ENCODE peak calls at places on chromosomes 16 and 17, in eight cellular contexts. D, O, M, Z, T, R, P and A are unnamed samples.

GRCh38 chr17:76121932-76122383 is 18.4 kb upstream of the EXOC7 start:
- DNase-seq in D (peak; percentile 23), M (no peak), O (no peak), Z (no peak), P (peak; percentile 48), T (no peak), R (no peak), A (peak; percentile 28)

GRCh38 chr17:66960623-66961022 is 3.9 kb upstream of the CACNG4 start:
- DNase-seq in P (no peak), Z (no peak), R (no peak), D (no peak), T (no peak), M (no peak), O (no peak), A (no peak)

GRCh38 chr17:14488958-14489550 is 188.2 kb downstream of the HS3ST3B1 start:
- DNase-seq in D (no peak), R (no peak), T (no peak), O (no peak), Z (no peak), P (no peak), M (no peak), A (no peak)

GRCh38 chr17:40560592-40561293 is 4.5 kb downstream of the CCR7 start:
- DNase-seq in R (no peak), T (peak; percentile 66), D (peak; percentile 85), O (no peak), M (no peak), P (peak; percentile 37), Z (peak; percentile 89), A (peak; percentile 95)

GRCh38 chr17:8402921-8403536 is 5.4 kb upstream of the RNF222 start:
- DNase-seq in Z (no peak), O (no peak), T (no peak), R (no peak), D (no peak), P (no peak), M (no peak), A (no peak)

GRCh38 chr16:85398050-85398451 is 215.1 kb upstream of the GSE1 start:
- DNase-seq in O (peak; percentile 16), T (no peak), D (no peak), R (no peak), M (no peak), P (peak; percentile 21), Z (no peak), A (no peak)

GRCh38 chr17:56735842-56736241 is 97.9 kb downstream of the C17orf67 start:
- DNase-seq in Z (no peak), R (no peak), T (no peak), O (no peak), M (no peak), P (no peak), D (no peak), A (no peak)

GRCh38 chr16:2282866-2283555 is 15.1 kb upstream of the RNPS1 start:
- DNase-seq in T (no peak), R (no peak), O (no peak), M (no peak), D (no peak), P (no peak), Z (no peak), A (no peak)

GRCh38 chr17:57672205-57672632 is 72.9 kb downstream of the CCDC182 start:
- DNase-seq in O (no peak), D (no peak), P (no peak), M (peak; percentile 47), Z (peak; percentile 70), T (no peak), R (peak; percentile 21), A (peak; percentile 60)

GRCh38 chr16:27193300-27193990 is 9.9 kb upstream of the KDM8 start:
- DNase-seq in Z (no peak), D (no peak), O (no peak), M (no peak), T (no peak), R (no peak), P (no peak), A (peak; percentile 28)

GRCh38 chr17:32876414-32877163 is at the start of gene MYO1D:
- DNase-seq in P (peak; percentile 79), M (no peak), Z (no peak), R (peak; percentile 53), D (no peak), O (peak; percentile 79), T (peak; percentile 82), A (peak; percentile 3)

GRCh38 chr17:64615025-64615677 is 47.0 kb downstream of the SMURF2 start:
- DNase-seq in M (peak; percentile 49), Z (peak; percentile 53), D (peak; percentile 66), O (no peak), P (no peak), T (no peak), R (no peak), A (peak; percentile 64)

GRCh38 chr17:29155235-29155965 is 24.8 kb downstream of the MYO18A start:
- DNase-seq in M (no peak), P (peak; percentile 44), R (no peak), T (no peak), Z (no peak), D (peak; percentile 48), O (peak; percentile 73), A (peak; percentile 58)

GRCh38 chr17:51224615-51225262 is 35.1 kb downstream of the MBTD1 start:
- DNase-seq in D (no peak), R (no peak), P (no peak), Z (no peak), M (no peak), T (no peak), O (no peak), A (peak; percentile 9)

GRCh38 chr17:61444831-61445230 is 7.4 kb upstream of the TBX4 start:
- DNase-seq in O (no peak), P (no peak), D (no peak), M (no peak), T (no peak), Z (peak; percentile 15), R (no peak), A (no peak)

GRCh38 chr17:44197980-44198720 is 1.5 kb downstream of the ATXN7L3 start:
- DNase-seq in O (no peak), Z (peak; percentile 43), T (no peak), R (peak; percentile 42), P (peak; percentile 51), D (peak; percentile 66), M (no peak), A (peak; percentile 60)
- TF ChIP-seq CTCF in O (no peak), Z (peak; percentile 28), T (no peak), R (no peak), P (no peak), D (peak; percentile 12), M (no peak), A (peak; percentile 30)

GRCh38 chr17:2749784-2750181 is 331 bp upstream of the CCDC92B start:
- DNase-seq in R (peak; percentile 46), D (peak; percentile 62), Z (peak; percentile 44), O (peak; percentile 67), M (no peak), T (no peak), P (peak; percentile 81), A (peak; percentile 62)
- H3K4me3 ChIP-seq in R (no peak overlapping the region), D (no peak overlapping the region), Z (no peak overlapping the region), O (no peak overlapping the region), M (no peak overlapping the region), T (peak overlapping the region; percentile 21), P (no peak overlapping the region), A (no peak overlapping the region)

DNA sequence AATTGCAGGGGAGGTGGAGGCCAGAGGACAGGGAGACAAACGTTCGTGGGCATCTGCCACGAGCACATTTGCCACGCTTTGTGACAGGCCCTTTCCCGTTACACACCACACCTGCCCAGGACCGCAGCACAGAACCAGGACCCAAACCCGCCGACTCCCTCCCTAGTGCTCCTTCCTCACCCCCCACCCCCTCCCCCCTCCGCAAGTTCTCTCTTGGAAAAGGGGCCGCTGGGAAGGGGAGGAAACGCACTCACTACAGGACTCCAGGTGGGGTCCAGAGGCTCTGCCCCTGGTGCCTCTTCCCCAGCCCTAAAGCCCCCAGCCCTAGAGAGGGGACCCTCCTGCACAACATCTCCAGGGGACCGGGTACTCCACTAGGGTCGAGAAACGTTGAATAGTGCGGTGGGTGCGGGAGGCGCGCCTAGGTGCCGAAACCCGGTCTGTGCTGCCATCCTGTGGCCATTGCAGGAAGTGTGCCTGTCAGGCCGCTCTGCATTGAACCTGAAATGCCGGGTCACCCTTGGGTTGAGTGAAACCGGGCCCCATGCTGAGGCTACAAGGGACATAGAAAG is 21.9 kb upstream of the EIF1 start:
- DNase-seq in D (peak; percentile 75), P (peak; percentile 89), R (peak; percentile 67), Z (peak; percentile 65), T (peak; percentile 95), O (peak; percentile 87), M (no peak), A (peak; percentile 76)
- TF ChIP-seq CTCF in D (peak; percentile 96), P (peak; percentile 90), R (peak; percentile 98), Z (peak; percentile 94), T (peak; percentile 95), O (peak; percentile 92), M (peak; percentile 96), A (peak; percentile 94)

GRCh38 chr17:27892866-27893769 is at the start of gene LYRM9:
- DNase-seq in P (peak; percentile 95), R (peak; percentile 86), M (no peak), T (peak; percentile 92), D (peak; percentile 85), Z (peak; percentile 81), O (peak; percentile 92), A (peak; percentile 88)

GRCh38 chr17:27895110-27895895 is 2.1 kb upstream of the LYRM9 start:
- DNase-seq in D (no peak), R (no peak), P (no peak), M (no peak), Z (no peak), O (no peak), T (no peak), A (no peak)

GRCh38 chr17:27892542-27892865 is 661 bp downstream of the LYRM9 start:
- DNase-seq in R (no peak), M (no peak), P (no peak), O (no peak), Z (no peak), T (no peak), D (no peak), A (no peak)

GRCh38 chr17:27895940-27896535 is 2.9 kb upstream of the LYRM9 start:
- DNase-seq in R (no peak), D (peak; percentile 15), P (no peak), O (no peak), Z (no peak), M (no peak), T (no peak), A (no peak)

DNA sequence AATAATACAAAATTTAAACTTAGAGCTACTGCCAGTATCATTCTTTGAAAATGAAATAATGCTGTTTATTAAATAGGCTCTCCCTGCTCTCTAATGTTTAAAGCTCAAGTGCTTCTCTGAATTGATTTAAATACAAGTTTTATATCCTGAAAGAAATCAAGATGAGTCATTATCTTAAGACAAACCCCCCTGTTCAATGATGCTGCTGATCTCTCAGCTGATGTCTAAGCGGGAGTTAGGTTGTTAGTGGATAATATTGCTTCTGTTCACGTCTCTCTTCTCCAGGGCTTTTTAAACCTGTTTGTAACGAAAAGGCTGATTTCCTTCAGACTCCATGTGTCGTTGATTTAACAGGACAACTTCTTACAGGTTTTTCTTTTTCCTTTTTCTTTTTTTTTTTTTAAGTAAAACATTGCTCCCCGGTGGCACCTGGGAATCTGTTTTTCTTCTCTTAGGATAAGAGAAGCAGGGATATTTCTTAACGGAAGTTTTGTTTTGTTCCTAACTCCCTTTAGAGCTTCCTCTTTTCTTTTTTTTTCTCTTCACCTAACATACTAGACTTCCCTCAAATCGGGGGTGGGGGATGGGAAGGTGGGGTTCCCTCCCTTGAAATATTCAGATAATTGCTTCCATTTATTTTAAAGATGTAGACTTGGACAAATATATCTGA is 804 bp upstream of the LYRM9 start:
- DNase-seq in Z (no peak), O (no peak), M (no peak), T (no peak), R (no peak), P (no peak), D (no peak), A (no peak)
- H3K4me3 ChIP-seq in Z (no peak overlapping the region), O (no peak overlapping the region), M (no peak overlapping the region), T (no peak overlapping the region), R (no peak overlapping the region), P (peak overlapping the region; percentile 68), D (no peak overlapping the region), A (no peak overlapping the region)

GRCh38 chr16:80417706-80418105 is 123.1 kb upstream of the DYNLRB2 start:
- DNase-seq in T (no peak), Z (no peak), P (no peak), R (no peak), O (no peak), D (no peak), M (no peak), A (no peak)
- TF ChIP-seq CTCF in T (no peak), Z (no peak), P (no peak), R (no peak), O (no peak), D (no peak), M (no peak), A (no peak)